ENCODE peak calls at places on chromosomes 13 and 19, in four cellular contexts. J is breast epithelium, A is body of pancreas, S is testis. H is an unnamed sample.

GRCh38 chr13:49305824-49306425 is 58.2 kb downstream of the CDADC1 start:
- DNase-seq in J (no peak), A (no peak), S (no peak), H (no peak)

GRCh38 chr13:33132644-33133440 is 116.6 kb downstream of the KL start:
- DNase-seq in J (no peak), A (no peak), S (no peak), H (no peak)

GRCh38 chr13:31424130-31424729 is 224.5 kb downstream of the B3GLCT start:
- DNase-seq in J (peak), A (peak), S (peak), H (peak)

GRCh38 chr13:48908381-48909087 is 67.2 kb upstream of the FNDC3A start:
- DNase-seq in J (no peak), A (no peak), S (no peak), H (no peak)

GRCh38 chr19:38062959-38063786 is 156.2 kb downstream of the SIPA1L3 start:
- DNase-seq in J (no peak), A (peak), S (no peak), H (no peak)

GRCh38 chr19:4052993-4053422 is 13.7 kb downstream of the ZBTB7A start:
- DNase-seq in J (no peak), A (no peak), S (no peak), H (peak)

GRCh38 chr19:873084-874019 is 13.9 kb downstream of the CFD start:
- DNase-seq in J (no peak), A (no peak), S (peak), H (peak)

GRCh38 chr13:32045963-32046785 is 14.6 kb downstream of the FRY start:
- DNase-seq in J (no peak), A (peak), S (no peak), H (peak)

GRCh38 chr13:54092686-54093085 is 1064.1 kb downstream of the OLFM4 start:
- DNase-seq in J (no peak), A (no peak), S (no peak), H (no peak)

GRCh38 chr13:100543872-100544602 is 44.6 kb downstream of the GGACT start:
- DNase-seq in J (no peak), A (no peak), S (no peak), H (no peak)

GRCh38 chr13:41284512-41285288 is 21.3 kb upstream of the MTRF1 start:
- DNase-seq in J (no peak), A (no peak), S (no peak), H (no peak)

GRCh38 chr13:89688908-89689307 is 1658.6 kb upstream of the MIR17HG start:
- DNase-seq in J (no peak), A (peak), S (peak), H (no peak)

GRCh38 chr13:57640582-57640981 is 9.0 kb downstream of the PCDH17 start:
- DNase-seq in J (no peak), A (no peak), S (no peak), H (no peak)

GRCh38 chr13:38686635-38687245 is at the start of gene FREM2:
- DNase-seq in J (no peak), A (peak), S (peak), H (no peak)

GRCh38 chr19:6267552-6268381 is 12.0 kb downstream of the MLLT1 start:
- DNase-seq in J (no peak), A (no peak), S (no peak), H (no peak)

GRCh38 chr13:29110003-29110402 is 289.9 kb downstream of the MTUS2 start:
- DNase-seq in J (no peak), A (no peak), S (no peak), H (no peak)

GRCh38 chr13:43783820-43784219 is 3.0 kb downstream of the ENOX1 start:
- DNase-seq in J (no peak), A (no peak), S (no peak), H (peak)

GRCh38 chr13:21232196-21232595 is 55.7 kb downstream of the MRPL57 start:
- DNase-seq in J (no peak), A (no peak), S (peak), H (no peak)

GRCh38 chr19:14063100-14063499 is 1.2 kb upstream of the PALM3 start:
- DNase-seq in J (no peak), A (no peak), S (no peak), H (no peak)

GRCh38 chr13:112066624-112067004 is 335 bp upstream of the SOX1 start:
- DNase-seq in J (no peak), A (no peak), S (peak), H (peak)

DNA sequence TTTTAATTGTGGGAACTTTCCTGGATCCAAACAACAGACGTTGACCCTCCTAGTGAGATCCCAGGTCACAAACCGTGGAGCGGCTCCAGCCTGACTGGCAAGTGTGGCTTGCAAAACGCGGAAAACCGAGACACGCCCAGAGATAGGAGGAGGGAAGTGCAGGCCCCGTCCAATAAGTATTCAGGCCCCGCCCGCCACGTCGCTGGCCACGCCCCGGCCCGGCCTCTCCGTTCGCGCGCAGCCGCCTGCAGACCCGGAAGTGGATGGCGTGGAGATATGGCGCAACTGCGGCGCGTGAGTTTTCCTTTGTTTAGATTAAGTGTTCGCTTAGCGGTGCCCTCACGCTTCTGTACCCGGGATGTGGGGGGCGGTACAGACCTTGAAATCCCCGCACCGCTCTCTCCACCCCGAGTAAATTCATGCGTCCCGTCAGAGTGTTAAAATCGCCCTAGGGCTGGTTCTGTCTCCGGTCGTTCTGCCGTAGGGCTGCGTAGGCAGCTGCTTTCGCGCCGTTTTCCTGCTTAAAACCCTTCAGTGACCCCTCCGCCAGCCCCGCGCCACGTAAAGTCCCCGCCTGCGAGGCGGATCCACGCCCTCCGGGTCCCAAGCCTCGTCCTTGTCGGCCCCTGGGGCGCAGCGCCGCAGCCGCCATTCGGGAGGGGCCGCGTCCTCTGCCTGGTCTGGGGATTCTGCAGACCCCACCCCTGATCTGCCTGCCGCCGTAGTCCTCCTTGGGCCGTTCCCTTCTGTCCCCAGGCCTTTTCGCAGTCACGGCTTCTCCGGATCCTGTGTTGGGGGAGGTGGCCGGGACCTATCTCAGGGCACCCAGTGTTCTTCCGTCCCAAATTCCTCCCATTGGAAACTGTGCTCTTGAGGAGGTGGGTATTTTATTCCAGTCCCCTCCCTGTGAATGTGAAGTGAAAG is at the start of gene ZNF766:
- DNase-seq in J (peak), A (peak), S (peak), H (peak)
- TF ChIP-seq POLR2A in J (peak), A (peak), S (peak), H (peak)

DNA sequence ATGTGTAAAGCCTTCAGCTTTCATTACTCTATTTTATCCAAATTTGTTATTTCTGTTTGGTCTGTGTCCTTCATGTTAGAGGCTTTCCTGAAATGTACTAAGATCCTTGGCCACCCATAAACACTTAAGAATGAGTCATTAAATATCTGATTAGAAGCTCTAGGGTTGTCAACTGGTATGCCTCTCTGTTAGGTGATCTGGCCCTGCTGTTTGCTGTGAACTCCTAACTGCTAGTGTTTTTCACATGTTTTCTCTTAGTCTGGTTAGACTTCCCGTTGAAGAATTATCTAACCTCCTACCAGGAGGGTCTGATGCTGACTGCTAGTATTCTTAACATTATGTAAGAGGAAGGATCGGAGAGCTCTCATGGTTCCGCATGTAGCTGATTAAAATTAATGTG is 207.0 kb upstream of the SPRY2 start:
- DNase-seq in J (no peak), A (no peak), S (no peak), H (no peak)
- TF ChIP-seq POLR2A in J (no peak), A (no peak), S (no peak), H (no peak)

GRCh38 chr19:21505459-21506393 is at the start of gene ZNF429:
- DNase-seq in J (peak), A (peak), S (peak), H (peak)
- TF ChIP-seq POLR2A in J (peak), A (peak), S (peak), H (peak)

DNA sequence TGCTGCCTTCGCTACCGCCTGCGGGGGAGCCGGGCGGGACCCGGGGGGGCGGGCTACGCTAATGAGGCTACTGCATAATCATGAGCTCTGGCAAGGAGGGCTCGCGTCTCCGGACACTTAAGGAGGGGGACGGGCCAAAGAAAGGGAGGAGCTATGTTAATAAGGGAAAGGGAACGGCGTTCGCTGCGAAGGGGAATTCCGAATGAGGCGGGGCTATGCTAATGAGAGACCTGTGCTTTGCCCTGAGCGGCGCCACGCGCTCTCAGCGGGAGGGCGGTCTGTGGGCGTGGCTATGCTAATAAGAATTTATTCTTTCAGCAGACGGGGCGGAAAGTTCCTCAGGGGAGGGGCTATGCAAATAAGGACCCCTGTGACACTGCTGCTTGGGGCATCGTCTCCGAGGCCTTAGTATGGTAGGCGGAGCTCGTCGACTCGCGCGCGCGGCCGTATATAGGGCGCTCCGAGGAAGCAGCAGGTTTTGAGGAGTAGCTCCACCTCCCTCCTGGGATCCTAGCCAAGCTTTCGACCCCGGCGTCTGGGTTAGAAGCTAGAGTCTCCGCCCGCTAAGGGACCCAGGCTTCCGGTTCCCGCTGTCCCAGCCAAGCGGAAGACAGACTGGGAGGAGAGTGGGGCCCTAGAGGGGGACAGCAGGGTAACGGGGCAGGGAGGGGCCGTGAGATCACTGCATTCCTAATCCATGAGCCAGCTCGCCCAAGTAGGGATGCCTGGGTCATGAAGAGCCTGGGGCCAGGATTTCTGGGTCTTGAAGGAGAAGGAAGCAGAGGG is at the start of gene RRAS:
- DNase-seq in J (peak), A (peak), S (peak), H (peak)
- TF ChIP-seq POLR2A in J (peak), A (peak), S (peak), H (peak)

GRCh38 chr19:50427997-50428425 is 4.7 kb upstream of the MYBPC2 start:
- DNase-seq in J (peak), A (peak), S (peak), H (peak)
- TF ChIP-seq POLR2A in J (no peak), A (peak), S (peak), H (no peak)

GRCh38 chr19:8087876-8088275 is 35.3 kb downstream of the CCL25 start:
- DNase-seq in J (no peak), A (no peak), S (no peak), H (no peak)

GRCh38 chr19:8086849-8087248 is 34.3 kb downstream of the CCL25 start:
- DNase-seq in J (no peak), A (no peak), S (no peak), H (no peak)

GRCh38 chr19:8088752-8089663 is 36.4 kb downstream of the CCL25 start:
- DNase-seq in J (no peak), A (no peak), S (no peak), H (no peak)

GRCh38 chr19:8090932-8091331 is 38.4 kb downstream of the CCL25 start:
- DNase-seq in J (no peak), A (no peak), S (no peak), H (no peak)

DNA sequence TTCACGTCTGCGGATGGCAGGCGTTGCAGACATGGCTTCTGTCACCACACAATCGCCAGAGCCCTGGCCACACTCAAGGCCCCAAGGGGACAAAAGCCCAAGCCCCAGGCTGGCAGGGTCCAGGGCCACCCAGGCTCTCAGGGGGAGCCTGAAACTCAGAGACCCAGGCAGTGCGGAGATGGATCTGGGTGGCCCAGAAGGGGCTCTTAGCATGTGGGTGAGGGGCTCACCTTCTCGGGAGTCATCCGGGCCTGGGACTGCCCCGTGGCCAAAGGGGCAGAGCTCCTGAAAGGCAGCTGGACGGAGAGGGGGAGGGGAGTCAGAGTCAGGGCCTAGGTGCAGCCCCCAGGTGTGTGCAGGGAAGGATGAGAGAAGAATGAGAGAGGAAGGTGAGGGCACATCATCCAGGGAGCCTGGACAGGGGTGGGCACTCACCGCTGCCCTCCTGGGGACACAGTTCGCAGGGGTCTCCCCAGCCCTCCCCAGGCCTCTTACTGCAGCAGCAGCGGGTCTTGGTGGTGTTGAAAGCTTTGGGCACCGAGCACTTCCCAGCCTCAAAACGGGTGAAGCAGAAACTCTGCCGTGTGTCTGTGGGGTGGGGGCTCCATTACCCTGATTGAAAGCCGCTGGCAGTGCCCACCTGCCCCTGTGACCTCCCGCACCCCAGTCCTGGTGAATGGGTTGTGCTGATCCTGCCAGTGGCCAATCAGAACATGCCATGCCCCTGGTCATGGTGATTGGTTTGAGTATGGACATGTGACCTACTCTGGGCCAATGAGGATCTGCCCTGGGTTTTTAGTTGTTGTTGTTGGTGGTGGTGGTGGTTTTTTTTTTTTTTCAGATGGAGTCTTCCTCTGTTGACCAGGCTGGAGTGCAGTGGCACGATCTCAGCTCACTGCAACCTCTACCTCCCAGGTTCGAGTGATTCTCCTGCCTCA is 37.4 kb downstream of the CCL25 start:
- DNase-seq in J (no peak), A (no peak), S (peak), H (no peak)
- TF ChIP-seq POLR2A in J (no peak), A (no peak), S (no peak), H (no peak)